ENCODE peak calls at places on chromosomes 12 and 14, in five cellular contexts. One of them, this sample, is unnamed.

GRCh38 chr14:69543341-69544249 is 31.1 kb downstream of the CCDC177 start:
- DNase-seq in right lobe of liver: no peak
- DNase-seq in cardiac muscle cell: no peak
- DNase-seq in mammary epithelial cell: peak; percentile 97
- DNase-seq in lower lobe of right lung: peak; percentile 74
- DNase-seq in this sample: peak; percentile 32

GRCh38 chr12:31600764-31601163 is 9.8 kb upstream of the DENND5B start:
- DNase-seq in right lobe of liver: no peak
- DNase-seq in cardiac muscle cell: no peak
- DNase-seq in mammary epithelial cell: no peak
- DNase-seq in lower lobe of right lung: no peak
- DNase-seq in this sample: no peak

GRCh38 chr14:53964249-53964648 is 7.6 kb upstream of the BMP4 start:
- DNase-seq in right lobe of liver: no peak
- DNase-seq in cardiac muscle cell: no peak
- DNase-seq in mammary epithelial cell: no peak
- DNase-seq in lower lobe of right lung: no peak
- DNase-seq in this sample: no peak

GRCh38 chr14:42921876-42922275 is 1315.2 kb downstream of the LRFN5 start:
- DNase-seq in right lobe of liver: no peak
- DNase-seq in cardiac muscle cell: no peak
- DNase-seq in mammary epithelial cell: no peak
- DNase-seq in lower lobe of right lung: no peak
- DNase-seq in this sample: no peak

GRCh38 chr14:61109288-61109687 is 128.2 kb downstream of the SLC38A6 start:
- DNase-seq in right lobe of liver: no peak
- DNase-seq in cardiac muscle cell: no peak
- DNase-seq in mammary epithelial cell: no peak
- DNase-seq in lower lobe of right lung: no peak
- DNase-seq in this sample: peak; percentile 71

GRCh38 chr14:104826197-104826857 is 25.4 kb downstream of the ZBTB42 start:
- DNase-seq in right lobe of liver: peak; percentile 92
- DNase-seq in cardiac muscle cell: peak; percentile 92
- DNase-seq in mammary epithelial cell: peak; percentile 81
- DNase-seq in lower lobe of right lung: peak; percentile 93
- DNase-seq in this sample: peak; percentile 91

GRCh38 chr14:68749487-68750475 is 43.1 kb downstream of the ZFP36L1 start:
- DNase-seq in right lobe of liver: no peak
- DNase-seq in cardiac muscle cell: peak; percentile 81
- DNase-seq in mammary epithelial cell: no peak
- DNase-seq in lower lobe of right lung: no peak
- DNase-seq in this sample: no peak

GRCh38 chr14:93430889-93431670 is at the start of gene UNC79:
- DNase-seq in right lobe of liver: peak; percentile 45
- DNase-seq in cardiac muscle cell: peak; percentile 72
- DNase-seq in mammary epithelial cell: no peak
- DNase-seq in lower lobe of right lung: no peak
- DNase-seq in this sample: no peak

GRCh38 chr12:3712209-3712992 is 40.5 kb downstream of the CRACR2A start:
- DNase-seq in right lobe of liver: no peak
- DNase-seq in cardiac muscle cell: no peak
- DNase-seq in mammary epithelial cell: no peak
- DNase-seq in lower lobe of right lung: no peak
- DNase-seq in this sample: no peak

GRCh38 chr14:104555621-104556255 is 23.8 kb upstream of the C14orf180 start:
- DNase-seq in right lobe of liver: peak; percentile 16
- DNase-seq in cardiac muscle cell: no peak
- DNase-seq in mammary epithelial cell: no peak
- DNase-seq in lower lobe of right lung: peak; percentile 15
- DNase-seq in this sample: peak; percentile 9

GRCh38 chr14:23430733-23431105 is 4.7 kb downstream of the MYH7 start:
- DNase-seq in right lobe of liver: no peak
- DNase-seq in cardiac muscle cell: no peak
- DNase-seq in mammary epithelial cell: no peak
- DNase-seq in lower lobe of right lung: no peak
- DNase-seq in this sample: no peak

GRCh38 chr14:64540208-64541202 is at the start of gene HSPA2:
- DNase-seq in right lobe of liver: peak; percentile 99
- DNase-seq in cardiac muscle cell: peak; percentile 78
- DNase-seq in mammary epithelial cell: peak; percentile 100
- DNase-seq in lower lobe of right lung: peak; percentile 99
- DNase-seq in this sample: peak; percentile 99

GRCh38 chr14:102654298-102654697 is 61.8 kb downstream of the RCOR1 start:
- DNase-seq in right lobe of liver: no peak
- DNase-seq in cardiac muscle cell: no peak
- DNase-seq in mammary epithelial cell: peak; percentile 28
- DNase-seq in lower lobe of right lung: no peak
- DNase-seq in this sample: no peak

GRCh38 chr14:79597561-79597960 is 613.7 kb downstream of the DIO2 start:
- DNase-seq in right lobe of liver: no peak
- DNase-seq in cardiac muscle cell: no peak
- DNase-seq in mammary epithelial cell: no peak
- DNase-seq in lower lobe of right lung: no peak
- DNase-seq in this sample: no peak

GRCh38 chr14:50363734-50364113 is 33.0 kb downstream of the CDKL1 start:
- DNase-seq in right lobe of liver: no peak
- DNase-seq in cardiac muscle cell: no peak
- DNase-seq in mammary epithelial cell: no peak
- DNase-seq in lower lobe of right lung: no peak
- DNase-seq in this sample: no peak

GRCh38 chr12:25800101-25800500 is 158.4 kb upstream of the RASSF8 start:
- DNase-seq in right lobe of liver: no peak
- DNase-seq in cardiac muscle cell: no peak
- DNase-seq in mammary epithelial cell: no peak
- DNase-seq in lower lobe of right lung: no peak
- DNase-seq in this sample: no peak

GRCh38 chr14:79278286-79278797 is 933.0 kb downstream of the DIO2 start:
- DNase-seq in right lobe of liver: peak; percentile 50
- DNase-seq in cardiac muscle cell: no peak
- DNase-seq in mammary epithelial cell: no peak
- DNase-seq in lower lobe of right lung: no peak
- DNase-seq in this sample: no peak

GRCh38 chr14:54528973-54529372 is 19.3 kb downstream of the CGRRF1 start:
- DNase-seq in right lobe of liver: no peak
- DNase-seq in cardiac muscle cell: no peak
- DNase-seq in mammary epithelial cell: no peak
- DNase-seq in lower lobe of right lung: no peak
- DNase-seq in this sample: no peak

GRCh38 chr12:50222275-50222783 is 55.2 kb upstream of the CERS5 start:
- DNase-seq in right lobe of liver: no peak
- DNase-seq in cardiac muscle cell: peak; percentile 67
- DNase-seq in mammary epithelial cell: peak; percentile 86
- DNase-seq in lower lobe of right lung: no peak
- DNase-seq in this sample: no peak

DNA sequence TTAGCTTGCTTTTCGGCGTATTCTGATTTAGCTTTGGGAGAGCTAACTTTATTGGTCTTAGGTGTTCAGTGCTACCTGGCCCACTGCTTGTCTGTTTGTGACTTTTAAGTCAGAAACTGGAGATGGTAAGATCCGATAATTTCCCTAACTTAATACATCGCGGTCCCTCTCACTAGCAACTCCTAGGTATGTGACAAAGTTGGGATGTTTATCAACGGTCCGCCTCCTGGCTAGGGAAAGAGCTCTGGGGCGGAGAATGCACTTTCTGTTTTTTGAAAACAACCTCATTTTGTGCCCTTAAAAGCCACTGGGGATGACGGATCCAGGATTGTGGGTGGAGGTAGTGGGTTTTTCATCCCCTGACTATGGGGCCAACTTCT is 1.2 kb downstream of the CDKN1B start:
- DNase-seq in right lobe of liver: no peak
- DNase-seq in cardiac muscle cell: no peak
- DNase-seq in mammary epithelial cell: no peak
- DNase-seq in lower lobe of right lung: no peak
- DNase-seq in this sample: no peak
- H3K27ac ChIP-seq in right lobe of liver: peak overlapping the region; percentile 99
- H3K27ac ChIP-seq in cardiac muscle cell: peak overlapping the region; percentile 84
- H3K27ac ChIP-seq in mammary epithelial cell: peak overlapping the region; percentile 86
- H3K27ac ChIP-seq in lower lobe of right lung: peak overlapping the region; percentile 99
- H3K27ac ChIP-seq in this sample: peak overlapping the region; percentile 98

DNA sequence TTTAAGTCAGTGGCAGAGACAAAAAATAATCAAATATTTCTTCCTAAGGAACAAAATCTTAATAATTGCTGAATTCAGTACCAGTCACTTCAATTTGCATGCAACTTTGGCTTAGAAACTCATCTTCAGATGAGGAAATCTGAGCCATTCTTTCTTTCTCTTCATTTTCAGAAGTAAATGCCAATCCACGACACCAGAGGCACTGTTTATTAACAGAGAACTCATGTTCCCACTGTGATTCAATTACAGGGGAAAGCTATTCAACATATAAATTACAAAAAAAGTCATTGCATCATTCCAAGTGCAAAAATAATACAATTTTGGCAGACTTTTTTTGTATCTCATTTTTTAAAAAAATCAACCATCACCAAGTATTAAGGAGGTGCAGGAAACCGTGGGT is 816.1 kb upstream of the TMEM132C start:
- DNase-seq in right lobe of liver: no peak
- DNase-seq in cardiac muscle cell: no peak
- DNase-seq in mammary epithelial cell: no peak
- DNase-seq in lower lobe of right lung: no peak
- DNase-seq in this sample: no peak
- TF ChIP-seq CTCF in right lobe of liver: no peak
- TF ChIP-seq CTCF in cardiac muscle cell: no peak
- TF ChIP-seq CTCF in mammary epithelial cell: no peak
- TF ChIP-seq CTCF in lower lobe of right lung: no peak
- TF ChIP-seq CTCF in this sample: no peak

GRCh38 chr14:34875031-34875922 is at the start of gene BAZ1A:
- DNase-seq in right lobe of liver: peak; percentile 78
- DNase-seq in cardiac muscle cell: peak; percentile 75
- DNase-seq in mammary epithelial cell: peak; percentile 93
- DNase-seq in lower lobe of right lung: peak; percentile 68
- DNase-seq in this sample: peak; percentile 80
- H3K27ac ChIP-seq in right lobe of liver: peak within 1 kb of the TSS; percentile 99
- H3K27ac ChIP-seq in cardiac muscle cell: peak within 1 kb of the TSS; percentile 89
- H3K27ac ChIP-seq in mammary epithelial cell: peak within 1 kb of the TSS; percentile 98
- H3K27ac ChIP-seq in lower lobe of right lung: peak within 1 kb of the TSS; percentile 98
- H3K27ac ChIP-seq in this sample: peak within 1 kb of the TSS; percentile 99

GRCh38 chr14:95021588-95021987 is 135.7 kb downstream of the DICER1 start:
- DNase-seq in right lobe of liver: no peak
- DNase-seq in cardiac muscle cell: no peak
- DNase-seq in mammary epithelial cell: no peak
- DNase-seq in lower lobe of right lung: no peak
- DNase-seq in this sample: no peak
- TF ChIP-seq CTCF in right lobe of liver: no peak
- TF ChIP-seq CTCF in cardiac muscle cell: no peak
- TF ChIP-seq CTCF in mammary epithelial cell: no peak
- TF ChIP-seq CTCF in lower lobe of right lung: no peak
- TF ChIP-seq CTCF in this sample: no peak

GRCh38 chr12:54987611-54988231 is 3.2 kb upstream of the TESPA1 start:
- DNase-seq in right lobe of liver: no peak
- DNase-seq in cardiac muscle cell: no peak
- DNase-seq in mammary epithelial cell: no peak
- DNase-seq in lower lobe of right lung: no peak
- DNase-seq in this sample: no peak

GRCh38 chr12:54988402-54989054 is 4.0 kb upstream of the TESPA1 start:
- DNase-seq in right lobe of liver: peak; percentile 87
- DNase-seq in cardiac muscle cell: no peak
- DNase-seq in mammary epithelial cell: no peak
- DNase-seq in lower lobe of right lung: peak; percentile 61
- DNase-seq in this sample: peak; percentile 87

GRCh38 chr12:54991992-54992377 is 7.4 kb upstream of the TESPA1 start:
- DNase-seq in right lobe of liver: no peak
- DNase-seq in cardiac muscle cell: no peak
- DNase-seq in mammary epithelial cell: no peak
- DNase-seq in lower lobe of right lung: no peak
- DNase-seq in this sample: no peak

GRCh38 chr12:54991161-54991991 is 6.8 kb upstream of the TESPA1 start:
- DNase-seq in right lobe of liver: no peak
- DNase-seq in cardiac muscle cell: no peak
- DNase-seq in mammary epithelial cell: no peak
- DNase-seq in lower lobe of right lung: no peak
- DNase-seq in this sample: no peak

DNA sequence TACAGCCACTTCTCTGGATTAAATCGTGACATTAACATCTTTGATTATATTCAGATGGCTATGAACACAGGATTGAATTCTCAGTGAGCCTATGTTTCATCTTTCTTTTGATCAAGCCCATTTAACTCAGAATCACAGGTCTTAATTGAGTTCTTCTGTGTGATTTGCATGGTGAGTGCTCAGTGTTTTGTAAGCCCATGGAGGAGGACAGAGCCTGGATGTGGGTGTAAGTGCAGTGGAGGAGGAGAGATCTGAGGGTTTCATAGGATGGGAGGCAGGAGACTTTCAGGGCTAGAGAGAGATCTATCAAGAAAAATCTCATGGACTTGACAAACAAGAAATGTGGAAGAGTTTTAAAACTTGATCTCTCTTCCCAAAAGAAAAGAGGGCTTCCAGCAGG is 5.3 kb upstream of the TESPA1 start:
- DNase-seq in right lobe of liver: no peak
- DNase-seq in cardiac muscle cell: no peak
- DNase-seq in mammary epithelial cell: no peak
- DNase-seq in lower lobe of right lung: no peak
- DNase-seq in this sample: no peak
- H3K27ac ChIP-seq in right lobe of liver: no peak overlapping the region
- H3K27ac ChIP-seq in cardiac muscle cell: no peak overlapping the region
- H3K27ac ChIP-seq in mammary epithelial cell: no peak overlapping the region
- H3K27ac ChIP-seq in lower lobe of right lung: no peak overlapping the region
- H3K27ac ChIP-seq in this sample: no peak overlapping the region

GRCh38 chr12:90695415-90695814 is 259.6 kb downstream of the CCER1 start:
- DNase-seq in right lobe of liver: no peak
- DNase-seq in cardiac muscle cell: no peak
- DNase-seq in mammary epithelial cell: no peak
- DNase-seq in lower lobe of right lung: no peak
- DNase-seq in this sample: no peak
- TF ChIP-seq CTCF in right lobe of liver: peak; percentile 9
- TF ChIP-seq CTCF in cardiac muscle cell: peak; percentile 37
- TF ChIP-seq CTCF in mammary epithelial cell: peak; percentile 27
- TF ChIP-seq CTCF in lower lobe of right lung: no peak
- TF ChIP-seq CTCF in this sample: no peak

This sample was measured in psoas muscle.